ENCODE peak calls at places on chromosomes 2 and 18, in eight cellular contexts. Z, H, T, J, X, M, O and W are unnamed samples.

GRCh38 chr18:58544179-58544578 is 84.7 kb downstream of the ALPK2 start:
- DNase-seq in X (no peak), M (no peak), Z (no peak), H (no peak), J (no peak), O (no peak), T (no peak), W (no peak)

GRCh38 chr18:11366410-11366809 is 217.0 kb upstream of the PIEZO2 start:
- DNase-seq in H (no peak), M (no peak), X (peak), O (no peak), Z (no peak), T (no peak), J (peak), W (no peak)

GRCh38 chr2:64982311-64982857 is 6.8 kb upstream of the SLC1A4 start:
- DNase-seq in Z (no peak), O (no peak), J (no peak), T (peak), H (no peak), M (no peak), X (peak), W (peak)

GRCh38 chr2:18132697-18133096 is 254.2 kb downstream of the KCNS3 start:
- DNase-seq in M (peak), H (no peak), X (peak), T (no peak), O (no peak), Z (no peak), J (peak), W (no peak)

GRCh38 chr2:101064868-101065549 is 62.9 kb downstream of the RPL31 start:
- DNase-seq in X (peak), J (peak), T (no peak), O (no peak), Z (peak), H (no peak), M (no peak), W (peak)

GRCh38 chr2:127597046-127597983 is 48.6 kb upstream of the GPR17 start:
- DNase-seq in M (no peak), J (no peak), Z (no peak), T (no peak), O (peak), H (no peak), X (no peak), W (no peak)

GRCh38 chr2:170156592-170156991 is 21.4 kb upstream of the MYO3B start:
- DNase-seq in X (no peak), O (no peak), Z (no peak), M (no peak), J (no peak), H (no peak), T (no peak), W (no peak)

GRCh38 chr2:233928594-233929351 is 11.6 kb downstream of the TRPM8 start:
- DNase-seq in Z (no peak), T (no peak), J (peak), X (peak), M (no peak), O (peak), H (no peak), W (no peak)

GRCh38 chr2:72103690-72104089 is 44.0 kb downstream of the CYP26B1 start:
- DNase-seq in J (no peak), H (no peak), T (no peak), X (no peak), O (peak), M (no peak), Z (no peak), W (no peak)

GRCh38 chr2:203498161-203498560 is 36.9 kb downstream of the RAPH1 start:
- DNase-seq in M (no peak), Z (peak), O (no peak), J (peak), X (no peak), H (no peak), T (no peak), W (no peak)

GRCh38 chr2:36177282-36177681 is 178.3 kb upstream of the CRIM1 start:
- DNase-seq in O (no peak), H (no peak), M (no peak), T (no peak), X (no peak), Z (no peak), J (peak), W (no peak)

GRCh38 chr18:13611058-13611615 is 115.2 kb downstream of the FAM210A start:
- DNase-seq in J (peak), H (no peak), M (peak), X (peak), T (peak), O (peak), Z (no peak), W (peak)

GRCh38 chr18:62497171-62497783 is 25.5 kb upstream of the ZCCHC2 start:
- DNase-seq in H (no peak), Z (no peak), M (no peak), X (no peak), T (no peak), O (no peak), J (no peak), W (no peak)

GRCh38 chr2:17441790-17442189 is 76.5 kb downstream of the RAD51AP2 start:
- DNase-seq in M (no peak), J (no peak), H (no peak), O (no peak), X (no peak), T (no peak), Z (no peak), W (no peak)

GRCh38 chr2:85164145-85164559 is 31.0 kb downstream of the TCF7L1 start:
- DNase-seq in O (no peak), M (no peak), T (no peak), Z (no peak), X (no peak), H (no peak), J (no peak), W (no peak)

GRCh38 chr2:10632230-10632629 is 57.5 kb downstream of the NOL10 start:
- DNase-seq in Z (no peak), O (no peak), H (no peak), J (no peak), T (no peak), X (no peak), M (no peak), W (no peak)

GRCh38 chr2:10638093-10638492 is 51.7 kb downstream of the NOL10 start:
- DNase-seq in X (no peak), M (no peak), T (no peak), O (no peak), H (no peak), Z (no peak), J (no peak), W (no peak)

GRCh38 chr2:10631405-10631804 is 58.4 kb downstream of the NOL10 start:
- DNase-seq in X (no peak), M (no peak), T (no peak), O (no peak), H (no peak), Z (no peak), J (no peak), W (no peak)

GRCh38 chr2:10635430-10635829 is 54.3 kb downstream of the NOL10 start:
- DNase-seq in O (no peak), M (no peak), Z (no peak), J (no peak), T (no peak), H (no peak), X (no peak), W (no peak)

GRCh38 chr2:10634495-10634894 is 55.3 kb downstream of the NOL10 start:
- DNase-seq in Z (no peak), O (no peak), J (no peak), H (no peak), X (no peak), T (no peak), M (no peak), W (no peak)
- TF ChIP-seq CTCF in Z (no peak), O (no peak), J (no peak), H (no peak), X (no peak), T (no peak), M (no peak), W (no peak)

GRCh38 chr2:161556440-161556839 is 67.8 kb upstream of the SLC4A10 start:
- DNase-seq in T (no peak), Z (no peak), M (no peak), H (no peak), J (peak), X (no peak), O (no peak), W (no peak)
- TF ChIP-seq CTCF in T (no peak), Z (peak), M (peak), H (peak), J (no peak), X (no peak), O (no peak), W (no peak)

DNA sequence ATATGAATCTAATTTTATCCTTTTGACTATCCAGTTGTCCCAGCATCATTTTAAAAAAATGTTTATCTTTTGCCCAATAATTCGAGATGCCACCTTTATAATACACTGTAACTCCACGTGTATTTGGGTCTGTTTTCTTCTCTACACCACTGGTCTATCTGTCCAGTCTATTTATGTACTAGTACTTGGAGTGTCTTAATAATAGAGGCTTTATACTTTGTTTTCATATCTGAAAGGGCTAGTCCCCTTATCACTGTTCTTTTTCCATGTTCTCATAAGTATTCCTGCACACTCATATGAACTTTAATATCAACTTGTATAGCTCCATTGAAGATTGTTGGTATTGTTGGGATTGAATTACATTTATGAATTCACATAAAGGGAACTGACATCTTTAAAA is 101.1 kb upstream of the RMP24 start:
- DNase-seq in J (no peak), M (no peak), T (no peak), H (no peak), X (no peak), Z (no peak), O (no peak), W (no peak)
- TF ChIP-seq CTCF in J (no peak), M (no peak), T (no peak), H (no peak), X (no peak), Z (no peak), O (no peak), W (no peak)

GRCh38 chr2:217880891-217881290 is 121.9 kb downstream of the TNS1 start:
- DNase-seq in T (no peak), M (no peak), X (no peak), H (no peak), J (no peak), O (no peak), Z (no peak), W (no peak)

GRCh38 chr2:217880490-217880889 is 122.3 kb downstream of the TNS1 start:
- DNase-seq in M (no peak), O (no peak), H (no peak), X (no peak), T (no peak), J (no peak), Z (no peak), W (no peak)

GRCh38 chr2:217876253-217876570 is 126.6 kb downstream of the TNS1 start:
- DNase-seq in T (no peak), J (no peak), H (no peak), X (no peak), M (no peak), O (no peak), Z (no peak), W (no peak)

GRCh38 chr2:217877866-217878265 is 124.9 kb downstream of the TNS1 start:
- DNase-seq in M (no peak), T (no peak), Z (no peak), O (no peak), X (no peak), H (no peak), J (no peak), W (no peak)

GRCh38 chr2:217878865-217879595 is 123.8 kb downstream of the TNS1 start:
- DNase-seq in X (no peak), O (no peak), Z (no peak), H (no peak), J (no peak), T (no peak), M (no peak), W (no peak)
- TF ChIP-seq CTCF in X (no peak), O (peak), Z (no peak), H (no peak), J (no peak), T (no peak), M (no peak), W (no peak)